ENCODE peak calls at places on chromosomes 1 and 21, in ten cellular contexts. X is BE2C; C is heart left ventricle; D is transverse colon; S is mesenchymal stem cell; Q is tibial artery; H is K562; W is ovary; Y is naive thymus-derived CD4-positive, alpha-beta T cell; N is fibroblast of villous mesenchyme. L is an unnamed sample.

GRCh38 chr1:26391450-26391849 is 18.9 kb upstream of the ZNF683 start:
- DNase-seq in X (no peak), C (no peak), D (no peak), S (peak), Q (no peak), H (peak), W (no peak), Y (peak), N (peak), L (no peak)

GRCh38 chr1:247638781-247639180 is 33.4 kb downstream of the OR2G3 start:
- DNase-seq in X (no peak), C (no peak), D (peak), S (no peak), Q (no peak), H (no peak), W (no peak), Y (no peak), N (no peak), L (no peak)

GRCh38 chr21:31557421-31557955 is 102.0 kb upstream of the SOD1 start:
- DNase-seq in X (peak), C (no peak), D (no peak), S (no peak), Q (no peak), H (no peak), W (no peak), Y (no peak), N (no peak), L (no peak)

GRCh38 chr1:77446841-77447555 is 165.2 kb downstream of the AK5 start:
- DNase-seq in X (no peak), C (no peak), D (no peak), S (no peak), Q (no peak), H (no peak), W (no peak), Y (no peak), N (no peak), L (no peak)

GRCh38 chr1:201911827-201912571 is 23.3 kb downstream of the SHISA4 start:
- DNase-seq in X (no peak), C (no peak), D (no peak), S (no peak), Q (no peak), H (peak), W (no peak), Y (no peak), N (no peak), L (no peak)

GRCh38 chr1:15118579-15118978 is 35.0 kb upstream of the TMEM51 start:
- DNase-seq in X (no peak), C (no peak), D (no peak), S (no peak), Q (no peak), H (no peak), W (no peak), Y (no peak), N (no peak), L (no peak)

GRCh38 chr1:116148967-116149366 is 37.8 kb downstream of the MAB21L3 start:
- DNase-seq in X (no peak), C (no peak), D (no peak), S (no peak), Q (no peak), H (no peak), W (no peak), Y (no peak), N (no peak), L (no peak)

GRCh38 chr1:38614861-38615260 is 244.7 kb downstream of the RRAGC start:
- DNase-seq in X (no peak), C (no peak), D (no peak), S (no peak), Q (no peak), H (no peak), W (no peak), Y (no peak), N (no peak), L (no peak)

GRCh38 chr1:202214089-202214843 is 20.7 kb downstream of the LGR6 start:
- DNase-seq in X (no peak), C (no peak), D (peak), S (no peak), Q (no peak), H (no peak), W (no peak), Y (no peak), N (no peak), L (peak)

GRCh38 chr1:180157576-180158057 is 2.9 kb downstream of the QSOX1 start:
- DNase-seq in X (no peak), C (no peak), D (peak), S (no peak), Q (no peak), H (no peak), W (no peak), Y (no peak), N (no peak), L (no peak)

GRCh38 chr1:25109527-25109926 is 122.8 kb downstream of the SYF2 start:
- DNase-seq in X (no peak), C (no peak), D (no peak), S (no peak), Q (no peak), H (peak), W (no peak), Y (peak), N (no peak), L (no peak)

GRCh38 chr1:207817778-207818751 is 66.2 kb downstream of the CD46 start:
- DNase-seq in X (no peak), C (peak), D (no peak), S (no peak), Q (peak), H (peak), W (no peak), Y (no peak), N (no peak), L (no peak)

GRCh38 chr21:43574741-43575465 is 84.4 kb downstream of the HSF2BP start:
- DNase-seq in X (no peak), C (peak), D (peak), S (no peak), Q (peak), H (no peak), W (peak), Y (no peak), N (no peak), L (no peak)

GRCh38 chr1:65395887-65396612 is 24.4 kb upstream of the LEPR start:
- DNase-seq in X (no peak), C (no peak), D (no peak), S (peak), Q (no peak), H (no peak), W (no peak), Y (no peak), N (no peak), L (no peak)

GRCh38 chr1:157040802-157041201 is 4.7 kb downstream of the ARHGEF11 start:
- DNase-seq in X (no peak), C (no peak), D (no peak), S (peak), Q (no peak), H (no peak), W (no peak), Y (no peak), N (peak), L (no peak)

GRCh38 chr1:181033799-181034391 is at the start of gene MR1:
- DNase-seq in X (no peak), C (no peak), D (no peak), S (peak), Q (no peak), H (peak), W (peak), Y (peak), N (peak), L (peak)

DNA sequence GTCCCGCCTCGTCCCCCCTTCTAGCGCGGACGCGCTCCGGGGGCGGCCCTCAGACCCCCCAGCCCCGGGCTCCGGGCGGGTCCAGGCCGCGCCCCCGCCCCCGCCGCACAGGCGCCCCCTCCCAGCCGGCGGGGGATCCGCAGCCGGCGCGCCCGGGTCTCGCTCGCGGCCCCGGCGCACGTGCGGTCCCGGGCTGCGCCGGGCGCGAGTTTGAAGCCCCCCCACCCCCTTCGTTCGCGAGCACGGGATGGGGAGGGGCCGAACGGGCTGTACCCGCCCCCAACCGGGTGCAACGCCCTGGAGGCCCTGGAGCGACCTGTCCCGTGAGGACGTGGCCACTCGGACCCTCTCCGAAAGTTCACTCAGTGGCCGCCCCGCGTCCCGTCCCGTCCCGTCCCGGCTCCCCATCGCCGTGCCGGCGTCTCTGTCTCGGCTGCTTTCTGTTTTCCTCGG is 796 bp downstream of the PTPRF start:
- DNase-seq in X (no peak), C (no peak), D (peak), S (peak), Q (no peak), H (peak), W (peak), Y (no peak), N (peak), L (peak)
- H3K4me3 ChIP-seq in X (peak), C (peak), D (peak), S (peak), Q (peak), H (peak), W (peak), Y (no peak), N (peak), L (peak)

GRCh38 chr21:46661627-46662366 is 26.3 kb downstream of the PRMT2 start:
- DNase-seq in X (no peak), C (no peak), D (no peak), S (no peak), Q (no peak), H (no peak), W (no peak), Y (no peak), N (no peak), L (no peak)
- H3K4me3 ChIP-seq in X (peak), C (peak), D (peak), S (no peak), Q (peak), H (no peak), W (peak), Y (no peak), N (no peak), L (no peak)

GRCh38 chr1:160570847-160571246 is 8.4 kb downstream of the CD84 start:
- DNase-seq in X (no peak), C (no peak), D (no peak), S (no peak), Q (no peak), H (no peak), W (no peak), Y (no peak), N (no peak), L (no peak)
- H3K4me3 ChIP-seq in X (no peak), C (no peak), D (no peak), S (no peak), Q (no peak), H (no peak), W (no peak), Y (no peak), N (no peak), L (no peak)

DNA sequence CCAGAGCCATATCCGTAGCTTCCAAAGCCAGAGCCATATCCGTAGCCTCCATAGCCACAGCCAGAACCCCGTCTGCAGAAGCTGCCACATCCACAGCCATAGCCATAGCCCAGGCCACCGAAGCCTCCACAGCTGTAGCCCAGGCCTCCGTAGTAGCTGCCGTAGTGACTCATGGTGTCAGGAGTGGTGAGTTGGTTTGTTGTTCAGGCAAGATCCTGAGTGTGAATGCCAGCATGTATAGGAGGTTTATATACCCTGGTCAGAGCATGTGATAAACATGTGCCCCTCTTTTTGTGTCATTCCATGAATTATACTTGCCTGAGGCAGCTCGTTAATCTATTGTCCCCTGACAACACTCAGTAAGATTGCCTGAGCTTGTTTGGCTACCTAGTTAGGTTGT is at the start of gene KRTAP19-1:
- DNase-seq in X (no peak), C (no peak), D (no peak), S (no peak), Q (no peak), H (no peak), W (no peak), Y (no peak), N (no peak), L (no peak)
- H3K4me3 ChIP-seq in X (no peak), C (no peak), D (no peak), S (no peak), Q (no peak), H (no peak), W (no peak), Y (no peak), N (no peak), L (no peak)

DNA sequence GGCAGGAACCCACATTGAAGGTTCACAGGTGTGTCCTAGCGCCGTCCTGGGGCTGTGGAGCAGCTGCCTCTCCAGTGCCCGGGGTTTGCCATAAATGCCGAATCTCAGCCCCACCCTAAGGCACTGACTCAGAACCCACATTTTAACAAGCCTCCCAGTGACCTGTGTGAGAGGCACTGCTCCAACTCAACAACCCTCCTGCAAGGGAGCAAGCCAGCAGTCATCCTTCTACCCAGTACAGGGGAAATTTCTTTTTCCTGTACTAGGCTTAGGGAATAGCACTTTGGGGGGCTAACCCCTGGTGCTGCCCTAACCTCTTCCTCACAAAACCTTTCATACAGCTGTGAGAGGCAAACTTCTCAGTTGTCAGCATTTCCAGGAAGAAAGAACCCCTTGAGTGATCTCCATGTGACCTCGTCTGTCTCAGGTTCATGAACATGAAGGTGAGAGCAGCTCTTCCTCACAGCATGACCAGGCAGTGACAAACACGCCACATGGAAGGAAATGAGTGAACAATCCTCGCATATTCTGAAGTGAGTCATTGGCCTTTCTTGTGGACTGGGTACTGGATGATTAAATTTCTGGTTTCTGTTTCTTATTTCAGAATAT is 11.4 kb upstream of the BCAR3 start:
- DNase-seq in X (no peak), C (no peak), D (no peak), S (peak), Q (no peak), H (no peak), W (no peak), Y (no peak), N (peak), L (peak)
- H3K4me3 ChIP-seq in X (no peak), C (no peak), D (no peak), S (no peak), Q (no peak), H (no peak), W (no peak), Y (no peak), N (no peak), L (no peak)

GRCh38 chr1:56135864-56136147 is 443.6 kb downstream of the PLPP3 start:
- DNase-seq in X (no peak), C (no peak), D (no peak), S (no peak), Q (no peak), H (no peak), W (no peak), Y (no peak), N (no peak), L (no peak)

GRCh38 chr1:56133517-56134472 is 445.6 kb downstream of the PLPP3 start:
- DNase-seq in X (no peak), C (no peak), D (no peak), S (no peak), Q (no peak), H (no peak), W (no peak), Y (no peak), N (no peak), L (peak)

GRCh38 chr1:56129837-56130236 is 449.5 kb downstream of the PLPP3 start:
- DNase-seq in X (no peak), C (no peak), D (no peak), S (no peak), Q (no peak), H (no peak), W (no peak), Y (no peak), N (no peak), L (no peak)

GRCh38 chr1:56135069-56135863 is 444.1 kb downstream of the PLPP3 start:
- DNase-seq in X (no peak), C (no peak), D (no peak), S (no peak), Q (no peak), H (no peak), W (no peak), Y (no peak), N (no peak), L (no peak)

DNA sequence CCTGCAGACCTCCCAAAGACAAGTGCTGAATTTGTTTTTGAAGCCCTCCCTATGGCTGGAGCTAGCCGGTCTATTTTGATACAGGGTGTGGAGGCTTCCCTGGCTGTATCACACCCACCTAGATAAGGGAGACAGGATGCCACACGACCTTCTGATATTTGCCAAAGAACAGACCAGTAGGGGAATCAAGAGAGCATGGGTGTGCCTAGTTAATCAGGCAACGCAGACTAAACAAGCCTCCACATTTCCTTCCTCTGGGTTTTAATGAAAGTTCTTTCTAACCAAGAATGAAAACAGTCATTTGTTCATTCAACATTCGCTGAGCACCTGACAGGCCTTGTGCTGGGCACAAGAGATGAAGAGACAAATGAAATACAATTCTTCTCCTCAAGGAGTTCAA is 446.8 kb downstream of the PLPP3 start:
- DNase-seq in X (no peak), C (no peak), D (no peak), S (no peak), Q (no peak), H (no peak), W (no peak), Y (no peak), N (no peak), L (no peak)
- H3K4me3 ChIP-seq in X (no peak), C (no peak), D (no peak), S (no peak), Q (no peak), H (no peak), W (no peak), Y (no peak), N (no peak), L (no peak)

DNA sequence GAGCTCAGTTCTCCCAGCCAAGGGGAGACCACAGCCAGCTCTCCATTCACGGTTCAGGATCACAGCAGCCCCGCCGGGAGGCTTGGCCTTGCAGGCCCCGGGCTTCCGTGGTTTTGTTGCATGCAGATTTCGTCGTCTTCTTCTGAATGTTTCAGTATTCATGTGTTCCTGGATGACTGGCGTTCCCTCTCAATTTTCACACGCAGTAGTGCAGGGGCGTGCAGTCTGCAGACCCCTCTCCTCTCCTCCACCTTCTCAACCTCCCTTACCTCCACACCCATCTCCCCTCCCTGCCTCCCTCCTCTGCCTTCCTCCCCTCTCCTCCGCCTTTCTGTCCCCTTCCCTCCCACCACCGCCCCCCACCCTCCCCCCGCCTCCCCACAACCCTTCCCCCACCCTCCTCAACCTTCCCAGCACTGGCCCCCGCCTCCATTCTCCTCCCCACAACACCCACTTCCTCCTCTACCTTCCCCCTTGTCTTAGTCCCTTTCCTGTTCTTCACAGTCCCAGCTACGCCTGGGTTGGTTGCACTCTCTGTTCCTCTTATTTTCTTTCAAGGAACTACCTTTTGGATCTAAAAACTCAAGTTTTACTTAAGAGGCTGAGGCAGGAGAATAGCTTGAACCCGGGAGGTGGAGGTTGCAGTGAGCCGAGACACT is 8.4 kb upstream of the SLC19A1 start:
- DNase-seq in X (no peak), C (no peak), D (peak), S (no peak), Q (peak), H (no peak), W (no peak), Y (no peak), N (no peak), L (no peak)
- H3K4me3 ChIP-seq in X (no peak), C (no peak), D (no peak), S (no peak), Q (no peak), H (no peak), W (no peak), Y (peak), N (no peak), L (no peak)

GRCh38 chr21:41763996-41764395 is 2.9 kb downstream of the RIPK4 start:
- DNase-seq in X (no peak), C (no peak), D (no peak), S (no peak), Q (no peak), H (no peak), W (no peak), Y (no peak), N (no peak), L (no peak)
- H3K4me3 ChIP-seq in X (no peak), C (no peak), D (no peak), S (no peak), Q (no peak), H (no peak), W (no peak), Y (no peak), N (no peak), L (no peak)

DNA sequence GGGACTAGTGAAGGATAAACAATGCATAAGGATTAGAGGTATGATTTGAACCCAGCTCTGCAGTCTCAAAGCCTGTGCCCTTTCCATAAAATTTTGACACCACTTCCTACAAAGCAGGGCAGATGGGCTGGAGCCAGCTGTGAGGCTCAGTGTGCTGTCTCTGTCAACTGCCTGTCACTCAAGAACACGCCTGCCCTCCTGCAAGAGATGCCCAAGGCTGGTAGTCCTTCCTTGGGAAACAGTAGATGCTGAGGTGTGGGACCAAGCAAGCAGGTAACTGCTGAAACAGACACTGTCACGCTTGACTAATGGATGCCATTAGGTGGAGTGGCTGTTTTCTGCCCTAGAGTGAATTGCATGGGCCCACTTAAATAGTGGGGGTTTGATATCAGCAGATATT is 402.0 kb downstream of the PTPRU start:
- DNase-seq in X (no peak), C (no peak), D (no peak), S (no peak), Q (peak), H (no peak), W (no peak), Y (no peak), N (no peak), L (no peak)
- H3K4me3 ChIP-seq in X (no peak), C (no peak), D (no peak), S (no peak), Q (no peak), H (no peak), W (no peak), Y (no peak), N (no peak), L (no peak)